ENCODE peak calls at places on chromosomes 1 and 21, in five cellular contexts. A is Karpas-422, T is GM23248, P is PC-3, G is MM.1S. W is an unnamed sample. For H3K9me2, the result is how much of the 10 kb centered on the place peaks cover.

GRCh38 chr1:177274687-177275211 is 104.0 kb downstream of the BRINP2 start:
- DNase-seq in A (no peak), T (peak), P (peak), G (no peak), W (no peak)

GRCh38 chr1:22836846-22837245 is 126.2 kb downstream of the EPHB2 start:
- DNase-seq in A (no peak), T (no peak), P (no peak), G (no peak), W (no peak)

GRCh38 chr21:32334980-32335471 is 36.4 kb downstream of the MRAP start:
- DNase-seq in A (no peak), T (peak), P (no peak), G (no peak), W (no peak)

GRCh38 chr1:23122023-23122738 is 46.5 kb downstream of the LUZP1 start:
- DNase-seq in A (no peak), T (peak), P (peak), G (no peak), W (no peak)

GRCh38 chr1:235972316-235973090 is 92.4 kb downstream of the NID1 start:
- DNase-seq in A (peak), T (peak), P (peak), G (peak), W (peak)

GRCh38 chr1:232786845-232787455 is 18.3 kb upstream of the MAP10 start:
- DNase-seq in A (no peak), T (no peak), P (no peak), G (no peak), W (no peak)

GRCh38 chr1:87042127-87042811 is 127.8 kb downstream of the HS2ST1 start:
- DNase-seq in A (no peak), T (no peak), P (no peak), G (no peak), W (no peak)

GRCh38 chr1:41955461-41956159 is 36.9 kb upstream of the HIVEP3 start:
- DNase-seq in A (no peak), T (peak), P (peak), G (peak), W (no peak)

GRCh38 chr1:193553562-193553961 is 367.1 kb upstream of the B3GALT2 start:
- DNase-seq in A (no peak), T (no peak), P (no peak), G (no peak), W (no peak)

GRCh38 chr1:36083635-36084501 is at the start of gene TEKT2:
- DNase-seq in A (no peak), T (peak), P (no peak), G (no peak), W (no peak)

GRCh38 chr21:42255038-42255601 is 36.2 kb downstream of the ABCG1 start:
- DNase-seq in A (no peak), T (no peak), P (no peak), G (no peak), W (peak)

GRCh38 chr1:219927956-219928790 is at the start of gene SLC30A10:
- DNase-seq in A (no peak), T (peak), P (no peak), G (no peak), W (no peak)

GRCh38 chr1:157399343-157399983 is 152.9 kb downstream of the FCRL5 start:
- DNase-seq in A (no peak), T (no peak), P (no peak), G (no peak), W (no peak)

GRCh38 chr1:151799179-151800022 is 5.8 kb downstream of the LINGO4 start:
- DNase-seq in A (no peak), T (peak), P (no peak), G (no peak), W (no peak)

GRCh38 chr21:34775793-34776192 is 107.0 kb downstream of the CLIC6 start:
- DNase-seq in A (no peak), T (no peak), P (peak), G (no peak), W (no peak)

GRCh38 chr1:65265296-65266271 is 43.8 kb upstream of the DNAJC6 start:
- DNase-seq in A (no peak), T (peak), P (no peak), G (peak), W (no peak)

GRCh38 chr1:209900734-209901133 is 37.3 kb upstream of the SYT14 start:
- DNase-seq in A (no peak), T (peak), P (peak), G (no peak), W (no peak)

GRCh38 chr1:214327519-214327918 is 46.6 kb downstream of the SMYD2 start:
- DNase-seq in A (no peak), T (no peak), P (no peak), G (no peak), W (peak)

GRCh38 chr1:150686275-150686674 is 10.7 kb downstream of the GOLPH3L start:
- DNase-seq in A (no peak), T (no peak), P (no peak), G (no peak), W (no peak)

GRCh38 chr21:42233067-42233981 is 14.4 kb downstream of the ABCG1 start:
- DNase-seq in A (peak), T (peak), P (peak), G (peak), W (peak)

GRCh38 chr1:22639286-22639685 is 2.9 kb downstream of the C1QA start:
- DNase-seq in A (peak), T (peak), P (no peak), G (no peak), W (peak)

GRCh38 chr1:103516693-103517092 is 8.8 kb upstream of the RNPC3 start:
- DNase-seq in A (no peak), T (peak), P (peak), G (no peak), W (no peak)

GRCh38 chr1:175204285-175204684 is 11.7 kb upstream of the KIAA0040 start:
- DNase-seq in A (no peak), T (no peak), P (no peak), G (no peak), W (no peak)

GRCh38 chr1:117735045-117735992 is 129.5 kb downstream of the TENT5C start:
- DNase-seq in A (no peak), T (peak), P (peak), G (peak), W (peak)

GRCh38 chr1:39317910-39318633 is 113.6 kb downstream of the MACF1 start:
- DNase-seq in A (no peak), T (no peak), P (no peak), G (no peak), W (no peak)

GRCh38 chr1:223731076-223731770 is 18.9 kb downstream of the CAPN2 start:
- DNase-seq in A (no peak), T (peak), P (peak), G (no peak), W (no peak)

GRCh38 chr1:13479171-13479856 is 34.5 kb downstream of the LRRC38 start:
- DNase-seq in A (no peak), T (no peak), P (no peak), G (no peak), W (no peak)

GRCh38 chr1:150809651-150810050 is 1.6 kb upstream of the CTSK start:
- DNase-seq in A (no peak), T (peak), P (peak), G (no peak), W (no peak)

GRCh38 chr21:42820513-42821465 is 58.5 kb downstream of the WDR4 start:
- DNase-seq in A (peak), T (no peak), P (no peak), G (no peak), W (no peak)

GRCh38 chr1:163170975-163171676 is 31.6 kb downstream of the RGS5 start:
- DNase-seq in A (peak), T (peak), P (peak), G (peak), W (no peak)

GRCh38 chr1:107110346-107110745 is 30.5 kb upstream of the NTNG1 start:
- DNase-seq in A (no peak), T (peak), P (no peak), G (no peak), W (no peak)

GRCh38 chr1:185788386-185788785 is 54.2 kb downstream of the HMCN1 start:
- DNase-seq in A (no peak), T (no peak), P (no peak), G (no peak), W (no peak)

GRCh38 chr21:35257413-35257812 is 208.3 kb upstream of the RUNX1 start:
- DNase-seq in A (no peak), T (peak), P (peak), G (no peak), W (no peak)

GRCh38 chr1:44031051-44031899 is at the start of gene SLC6A9:
- DNase-seq in A (no peak), T (peak), P (peak), G (peak), W (peak)

GRCh38 chr1:16048573-16049189 is 5.1 kb downstream of the CLCNKB start:
- DNase-seq in A (peak), T (peak), P (no peak), G (no peak), W (peak)

GRCh38 chr1:182611787-182612186 is 7.6 kb upstream of the RGS16 start:
- DNase-seq in A (no peak), T (no peak), P (no peak), G (no peak), W (peak)

GRCh38 chr1:32907435-32907834 is 6.2 kb upstream of the TMEM54 start:
- DNase-seq in A (no peak), T (peak), P (no peak), G (no peak), W (no peak)

GRCh38 chr1:175637917-175638316 is 105.5 kb downstream of the TNR start:
- DNase-seq in A (no peak), T (no peak), P (no peak), G (no peak), W (no peak)

GRCh38 chr1:17480846-17481245 is 41.4 kb upstream of the RCC2 start:
- DNase-seq in A (no peak), T (no peak), P (no peak), G (no peak), W (no peak)

GRCh38 chr1:63143482-63143881 is 178.9 kb upstream of the FOXD3 start:
- DNase-seq in A (no peak), T (no peak), P (no peak), G (no peak), W (no peak)
- H3K4me2 ChIP-seq in A (no peak), T (no peak), P (no peak), G (no peak), W (no peak)

DNA sequence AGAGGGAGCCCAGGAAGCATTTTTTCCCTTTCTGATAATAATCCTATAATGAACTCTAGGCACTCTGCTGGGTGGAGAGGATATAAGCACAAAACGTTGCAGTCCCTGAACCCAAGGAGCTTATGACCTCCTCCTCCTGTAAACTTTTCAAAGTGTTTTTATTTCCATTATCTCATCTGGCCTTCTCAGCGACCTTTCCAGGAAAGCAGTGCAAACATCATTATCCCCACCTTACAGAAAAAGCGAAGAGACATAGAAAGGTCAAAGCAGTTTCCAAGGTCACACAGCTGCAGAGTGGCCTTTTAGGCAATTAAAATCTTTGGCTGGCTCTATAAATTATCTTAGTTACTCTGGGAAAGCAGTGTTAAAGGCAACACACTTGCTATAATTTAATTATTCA is 63.8 kb downstream of the OLFML3 start:
- DNase-seq in A (no peak), T (no peak), P (no peak), G (no peak), W (no peak)
- H3K9me2 ChIP-seq in A (under half), T (under half), P (under half), G (under half), W (under half)

DNA sequence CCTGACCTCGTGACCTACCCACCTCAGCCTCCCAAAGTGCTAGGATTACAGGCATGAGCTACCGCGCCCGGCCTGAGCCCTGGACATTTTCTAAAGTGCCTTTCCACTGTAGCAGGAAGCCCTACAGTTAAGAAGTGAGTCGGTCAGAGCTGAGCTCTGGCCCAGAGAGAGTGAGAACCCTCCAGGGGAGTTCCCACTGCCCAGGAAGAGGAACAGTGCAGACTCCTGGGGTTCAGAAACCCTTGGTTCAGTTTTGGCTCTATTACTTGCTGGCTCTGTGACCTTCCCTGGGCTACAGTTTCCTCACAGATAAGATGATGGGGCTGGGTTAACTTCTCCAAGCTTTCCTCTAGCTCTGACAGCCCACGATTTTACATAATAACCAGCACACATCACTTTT is 20.9 kb downstream of the SLC9A1 start:
- DNase-seq in A (no peak), T (no peak), P (no peak), G (no peak), W (no peak)
- H3K4me2 ChIP-seq in A (no peak), T (no peak), P (no peak), G (no peak), W (no peak)

DNA sequence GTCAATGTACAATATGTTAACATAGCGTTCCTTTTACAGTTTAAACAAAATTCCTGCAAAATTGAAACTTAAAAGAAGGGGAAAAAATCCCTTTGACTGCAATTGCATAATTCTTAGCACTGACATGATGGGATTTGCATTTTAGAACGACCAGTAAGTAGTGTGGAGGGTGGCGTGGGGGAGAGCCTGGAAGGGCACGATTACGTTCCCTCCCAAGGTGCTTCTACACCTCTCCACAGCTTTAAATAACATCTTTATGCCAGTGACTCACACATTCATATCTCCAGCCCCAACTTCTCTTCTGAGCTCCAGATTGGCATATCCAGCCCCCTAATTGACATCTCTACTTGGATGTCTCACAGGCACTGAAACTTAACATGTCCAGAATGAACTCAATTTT is 64.3 kb downstream of the OLFML3 start:
- DNase-seq in A (no peak), T (no peak), P (no peak), G (no peak), W (no peak)
- H3K9me2 ChIP-seq in A (under half), T (under half), P (under half), G (under half), W (under half)

GRCh38 chr1:88463401-88463800 is 220.7 kb upstream of the PKN2 start:
- DNase-seq in A (no peak), T (no peak), P (no peak), G (no peak), W (no peak)
- H3K4me2 ChIP-seq in A (no peak), T (peak), P (no peak), G (no peak), W (no peak)

GRCh38 chr1:181607524-181607923 is 124.2 kb downstream of the CACNA1E start:
- DNase-seq in A (no peak), T (no peak), P (no peak), G (no peak), W (no peak)
- H3K9me2 ChIP-seq in A (under half), T (under half), P (under half), G (under half), W (under half)

DNA sequence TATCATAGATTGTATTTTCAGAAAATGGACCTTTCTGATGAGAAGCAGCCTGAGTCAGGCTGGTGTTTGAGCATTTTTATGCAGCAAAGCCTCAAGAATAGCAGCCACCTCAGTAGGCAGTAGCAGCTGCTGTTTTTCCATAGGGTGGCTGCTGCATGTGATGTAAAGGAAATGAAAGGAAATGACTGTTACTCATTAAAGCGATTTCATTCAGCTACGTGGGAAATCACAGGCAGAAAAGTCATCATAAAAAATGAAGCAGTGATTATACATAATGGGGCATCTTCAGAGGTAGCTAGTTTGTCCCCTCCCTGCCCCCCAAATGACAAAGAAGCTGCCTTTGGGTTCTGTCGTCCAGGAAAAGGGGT is 110.4 kb downstream of the PATJ start:
- DNase-seq in A (no peak), T (no peak), P (no peak), G (no peak), W (no peak)
- H3K4me2 ChIP-seq in A (no peak), T (no peak), P (no peak), G (no peak), W (no peak)